ENCODE peak calls at places on chromosomes 16 and 17, in eight cellular contexts. X, W, R, U, P, C, L and A are unnamed samples.

GRCh38 chr16:77652399-77652798 is 69.9 kb upstream of the NUDT7 start:
- DNase-seq in X (no peak), W (no peak), R (no peak), U (no peak), P (peak), C (no peak), L (no peak), A (no peak)

GRCh38 chr17:4539576-4540223 is 15.5 kb downstream of the MYBBP1A start:
- DNase-seq in X (no peak), W (no peak), R (no peak), U (no peak), P (no peak), C (no peak), L (no peak), A (no peak)

GRCh38 chr17:17811381-17812210 is 25.2 kb downstream of the SREBF1 start:
- DNase-seq in X (no peak), W (no peak), R (no peak), U (no peak), P (no peak), C (no peak), L (no peak), A (peak)

GRCh38 chr17:17763136-17763535 is 73.7 kb downstream of the SREBF1 start:
- DNase-seq in X (no peak), W (no peak), R (no peak), U (no peak), P (no peak), C (no peak), L (no peak), A (no peak)

GRCh38 chr16:87043273-87044030 is 273.7 kb downstream of the C16orf95 start:
- DNase-seq in X (no peak), W (no peak), R (no peak), U (no peak), P (no peak), C (peak), L (peak), A (no peak)

GRCh38 chr17:57228921-57229320 is 27.4 kb upstream of the MSI2 start:
- DNase-seq in X (no peak), W (no peak), R (no peak), U (no peak), P (no peak), C (no peak), L (no peak), A (no peak)

GRCh38 chr17:1002771-1003555 is 6.0 kb downstream of the TIMM22 start:
- DNase-seq in X (no peak), W (no peak), R (peak), U (no peak), P (no peak), C (no peak), L (no peak), A (no peak)

GRCh38 chr17:72465191-72466024 is 344.6 kb downstream of the SOX9 start:
- DNase-seq in X (no peak), W (no peak), R (peak), U (peak), P (peak), C (peak), L (no peak), A (peak)

GRCh38 chr17:31269597-31269996 is 27.4 kb downstream of the OMG start:
- DNase-seq in X (no peak), W (no peak), R (peak), U (no peak), P (peak), C (peak), L (no peak), A (peak)

GRCh38 chr17:53749178-53749577 is 73.5 kb upstream of the KIF2B start:
- DNase-seq in X (no peak), W (no peak), R (peak), U (peak), P (peak), C (no peak), L (peak), A (peak)

GRCh38 chr17:43350888-43351361 is 47.9 kb upstream of the ARL4D start:
- DNase-seq in X (no peak), W (no peak), R (no peak), U (no peak), P (no peak), C (no peak), L (no peak), A (no peak)

GRCh38 chr17:49117581-49118230 is 14.9 kb upstream of the B4GALNT2 start:
- DNase-seq in X (no peak), W (no peak), R (no peak), U (no peak), P (peak), C (no peak), L (no peak), A (peak)

GRCh38 chr16:72983241-72983640 is 64.7 kb downstream of the ZFHX3 start:
- DNase-seq in X (no peak), W (no peak), R (no peak), U (no peak), P (no peak), C (peak), L (no peak), A (no peak)

GRCh38 chr16:51161440-51162195 is 10.5 kb upstream of the SALL1 start:
- DNase-seq in X (no peak), W (no peak), R (no peak), U (no peak), P (no peak), C (no peak), L (no peak), A (no peak)

GRCh38 chr17:352421-353212 is at the start of gene RPH3AL:
- DNase-seq in X (no peak), W (no peak), R (no peak), U (peak), P (no peak), C (no peak), L (peak), A (peak)

GRCh38 chr16:265711-266110 is 10.0 kb downstream of the RGS11 start:
- DNase-seq in X (no peak), W (no peak), R (no peak), U (no peak), P (peak), C (no peak), L (no peak), A (peak)

GRCh38 chr16:87351320-87351698 is 32.3 kb downstream of the FBXO31 start:
- DNase-seq in X (no peak), W (no peak), R (no peak), U (no peak), P (no peak), C (no peak), L (peak), A (no peak)

GRCh38 chr16:83633285-83633684 is 174.5 kb upstream of the HSBP1 start:
- DNase-seq in X (no peak), W (no peak), R (no peak), U (no peak), P (no peak), C (no peak), L (no peak), A (no peak)

GRCh38 chr17:63278731-63279442 is 167.2 kb downstream of the CYB561 start:
- DNase-seq in X (no peak), W (no peak), R (peak), U (no peak), P (peak), C (no peak), L (no peak), A (peak)